ENCODE peak calls at places on chromosomes 16 and 17, in eight cellular contexts. One of them, this sample, is unnamed.

GRCh38 chr16:83338941-83339340 is 468.8 kb upstream of the HSBP1 start:
- DNase-seq in thoracic aorta: no peak
- DNase-seq in astrocyte of the spinal cord: peak
- DNase-seq in body of pancreas: no peak
- DNase-seq in Peyer's patch: no peak
- DNase-seq in GM06990: no peak
- DNase-seq in epithelial cell of esophagus: peak
- DNase-seq in psoas muscle: no peak
- DNase-seq in this sample: no peak

GRCh38 chr16:51048544-51048943 is 102.5 kb downstream of the SALL1 start:
- DNase-seq in thoracic aorta: no peak
- DNase-seq in astrocyte of the spinal cord: no peak
- DNase-seq in body of pancreas: no peak
- DNase-seq in Peyer's patch: no peak
- DNase-seq in GM06990: no peak
- DNase-seq in epithelial cell of esophagus: peak
- DNase-seq in psoas muscle: no peak
- DNase-seq in this sample: no peak

GRCh38 chr16:71474864-71475263 is 12.8 kb upstream of the ZNF23 start:
- DNase-seq in thoracic aorta: no peak
- DNase-seq in astrocyte of the spinal cord: peak
- DNase-seq in body of pancreas: no peak
- DNase-seq in Peyer's patch: no peak
- DNase-seq in GM06990: no peak
- DNase-seq in epithelial cell of esophagus: peak
- DNase-seq in psoas muscle: no peak
- DNase-seq in this sample: no peak

GRCh38 chr17:38585056-38585804 is 20.5 kb downstream of the SRCIN1 start:
- DNase-seq in thoracic aorta: no peak
- DNase-seq in astrocyte of the spinal cord: no peak
- DNase-seq in body of pancreas: no peak
- DNase-seq in Peyer's patch: no peak
- DNase-seq in GM06990: no peak
- DNase-seq in epithelial cell of esophagus: peak
- DNase-seq in psoas muscle: no peak
- DNase-seq in this sample: no peak

GRCh38 chr16:59878479-59878878 is 1144.4 kb upstream of the GOT2 start:
- DNase-seq in thoracic aorta: no peak
- DNase-seq in astrocyte of the spinal cord: peak
- DNase-seq in body of pancreas: peak
- DNase-seq in Peyer's patch: no peak
- DNase-seq in GM06990: no peak
- DNase-seq in epithelial cell of esophagus: peak
- DNase-seq in psoas muscle: no peak
- DNase-seq in this sample: no peak

GRCh38 chr16:80263181-80263823 is 277.5 kb upstream of the DYNLRB2 start:
- DNase-seq in thoracic aorta: no peak
- DNase-seq in astrocyte of the spinal cord: no peak
- DNase-seq in body of pancreas: no peak
- DNase-seq in Peyer's patch: no peak
- DNase-seq in GM06990: no peak
- DNase-seq in epithelial cell of esophagus: no peak
- DNase-seq in psoas muscle: no peak
- DNase-seq in this sample: no peak

GRCh38 chr17:78290671-78291070 is 59.2 kb downstream of the TMEM235 start:
- DNase-seq in thoracic aorta: no peak
- DNase-seq in astrocyte of the spinal cord: no peak
- DNase-seq in body of pancreas: no peak
- DNase-seq in Peyer's patch: no peak
- DNase-seq in GM06990: no peak
- DNase-seq in epithelial cell of esophagus: no peak
- DNase-seq in psoas muscle: no peak
- DNase-seq in this sample: no peak

GRCh38 chr17:42312285-42313130 is 24.2 kb downstream of the STAT5A start:
- DNase-seq in thoracic aorta: no peak
- DNase-seq in astrocyte of the spinal cord: peak
- DNase-seq in body of pancreas: peak
- DNase-seq in Peyer's patch: peak
- DNase-seq in GM06990: peak
- DNase-seq in epithelial cell of esophagus: peak
- DNase-seq in psoas muscle: peak
- DNase-seq in this sample: peak

GRCh38 chr17:77001487-77001886 is 133.3 kb downstream of the MGAT5B start:
- DNase-seq in thoracic aorta: no peak
- DNase-seq in astrocyte of the spinal cord: no peak
- DNase-seq in body of pancreas: no peak
- DNase-seq in Peyer's patch: no peak
- DNase-seq in GM06990: no peak
- DNase-seq in epithelial cell of esophagus: no peak
- DNase-seq in psoas muscle: no peak
- DNase-seq in this sample: no peak

GRCh38 chr16:85004587-85005205 is 6.6 kb downstream of the ZDHHC7 start:
- DNase-seq in thoracic aorta: peak
- DNase-seq in astrocyte of the spinal cord: peak
- DNase-seq in body of pancreas: no peak
- DNase-seq in Peyer's patch: no peak
- DNase-seq in GM06990: no peak
- DNase-seq in epithelial cell of esophagus: peak
- DNase-seq in psoas muscle: no peak
- DNase-seq in this sample: no peak

GRCh38 chr16:4859900-4860255 is 12.6 kb downstream of the UBN1 start:
- DNase-seq in thoracic aorta: no peak
- DNase-seq in astrocyte of the spinal cord: peak
- DNase-seq in body of pancreas: no peak
- DNase-seq in Peyer's patch: no peak
- DNase-seq in GM06990: no peak
- DNase-seq in epithelial cell of esophagus: peak
- DNase-seq in psoas muscle: no peak
- DNase-seq in this sample: no peak

GRCh38 chr17:36008998-36009665 is 7.8 kb upstream of the CCL15 start:
- DNase-seq in thoracic aorta: no peak
- DNase-seq in astrocyte of the spinal cord: no peak
- DNase-seq in body of pancreas: no peak
- DNase-seq in Peyer's patch: no peak
- DNase-seq in GM06990: peak
- DNase-seq in epithelial cell of esophagus: peak
- DNase-seq in psoas muscle: no peak
- DNase-seq in this sample: no peak

DNA sequence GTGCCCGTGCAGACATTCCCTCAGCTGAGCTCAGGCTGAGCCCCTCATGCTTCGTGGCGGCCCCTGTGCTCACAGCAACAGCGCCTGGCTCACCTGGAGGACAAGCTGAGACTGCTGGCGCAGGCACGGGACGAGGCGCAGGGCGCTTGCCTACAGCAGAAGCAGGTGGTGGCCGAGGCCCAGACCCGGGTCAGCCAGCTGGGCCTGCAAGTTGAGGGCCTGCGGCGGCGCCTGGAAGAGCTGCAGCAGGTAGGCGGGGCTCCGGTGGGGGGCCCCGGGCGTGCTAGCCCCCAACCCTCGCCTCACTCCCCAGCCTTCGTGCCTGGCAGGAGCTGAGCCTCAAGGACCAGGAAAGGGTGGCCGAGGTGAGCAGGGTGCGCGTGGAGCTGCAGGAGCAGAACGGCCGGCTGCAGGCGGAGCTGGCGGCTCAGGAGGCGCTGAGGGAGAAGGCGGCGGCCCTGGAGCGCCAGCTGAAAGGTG is 1.4 kb upstream of the RAC3 start:
- DNase-seq in thoracic aorta: no peak
- DNase-seq in astrocyte of the spinal cord: no peak
- DNase-seq in body of pancreas: no peak
- DNase-seq in Peyer's patch: no peak
- DNase-seq in GM06990: no peak
- DNase-seq in epithelial cell of esophagus: no peak
- DNase-seq in psoas muscle: no peak
- DNase-seq in this sample: no peak
- TF ChIP-seq CTCF in thoracic aorta: no peak
- TF ChIP-seq CTCF in astrocyte of the spinal cord: no peak
- TF ChIP-seq CTCF in body of pancreas: no peak
- TF ChIP-seq CTCF in Peyer's patch: no peak
- TF ChIP-seq CTCF in GM06990: no peak
- TF ChIP-seq CTCF in epithelial cell of esophagus: no peak
- TF ChIP-seq CTCF in psoas muscle: no peak
- TF ChIP-seq CTCF in this sample: no peak

DNA sequence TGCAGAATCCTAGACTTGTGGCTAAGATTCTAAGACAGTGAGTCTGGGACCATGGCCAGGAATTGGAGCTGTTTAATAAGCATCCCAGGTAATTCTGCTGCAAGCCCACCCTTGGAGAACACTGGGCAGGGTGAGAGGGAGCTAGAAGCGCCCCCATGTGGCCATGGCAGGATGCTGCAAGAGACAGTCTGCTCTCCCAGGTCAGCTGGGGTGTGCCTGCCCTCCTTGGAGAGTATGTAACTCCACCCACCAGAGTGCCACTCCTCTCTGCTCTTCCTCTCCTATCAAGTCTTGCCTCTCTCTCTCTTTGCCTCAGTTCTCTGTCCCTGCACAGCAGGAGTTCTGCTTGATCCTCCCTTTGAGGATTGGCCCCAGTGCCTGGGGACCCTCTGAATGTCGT is 14.9 kb downstream of the RCVRN start:
- DNase-seq in thoracic aorta: no peak
- DNase-seq in astrocyte of the spinal cord: no peak
- DNase-seq in body of pancreas: peak
- DNase-seq in Peyer's patch: no peak
- DNase-seq in GM06990: no peak
- DNase-seq in epithelial cell of esophagus: peak
- DNase-seq in psoas muscle: no peak
- DNase-seq in this sample: no peak
- TF ChIP-seq CTCF in thoracic aorta: peak
- TF ChIP-seq CTCF in astrocyte of the spinal cord: peak
- TF ChIP-seq CTCF in body of pancreas: no peak
- TF ChIP-seq CTCF in Peyer's patch: no peak
- TF ChIP-seq CTCF in GM06990: peak
- TF ChIP-seq CTCF in epithelial cell of esophagus: no peak
- TF ChIP-seq CTCF in psoas muscle: peak
- TF ChIP-seq CTCF in this sample: peak

GRCh38 chr16:1183235-1183907 is 30.5 kb downstream of the CACNA1H start:
- DNase-seq in thoracic aorta: no peak
- DNase-seq in astrocyte of the spinal cord: peak
- DNase-seq in body of pancreas: peak
- DNase-seq in Peyer's patch: no peak
- DNase-seq in GM06990: no peak
- DNase-seq in epithelial cell of esophagus: no peak
- DNase-seq in psoas muscle: peak
- DNase-seq in this sample: no peak
- TF ChIP-seq CTCF in thoracic aorta: no peak
- TF ChIP-seq CTCF in astrocyte of the spinal cord: no peak
- TF ChIP-seq CTCF in body of pancreas: no peak
- TF ChIP-seq CTCF in Peyer's patch: no peak
- TF ChIP-seq CTCF in GM06990: no peak
- TF ChIP-seq CTCF in epithelial cell of esophagus: no peak
- TF ChIP-seq CTCF in psoas muscle: no peak
- TF ChIP-seq CTCF in this sample: no peak

GRCh38 chr17:6208608-6209180 is 138.5 kb downstream of the WSCD1 start:
- DNase-seq in thoracic aorta: no peak
- DNase-seq in astrocyte of the spinal cord: no peak
- DNase-seq in body of pancreas: no peak
- DNase-seq in Peyer's patch: no peak
- DNase-seq in GM06990: no peak
- DNase-seq in epithelial cell of esophagus: no peak
- DNase-seq in psoas muscle: no peak
- DNase-seq in this sample: no peak

GRCh38 chr17:6209829-6210228 is 139.7 kb downstream of the WSCD1 start:
- DNase-seq in thoracic aorta: no peak
- DNase-seq in astrocyte of the spinal cord: no peak
- DNase-seq in body of pancreas: no peak
- DNase-seq in Peyer's patch: no peak
- DNase-seq in GM06990: no peak
- DNase-seq in epithelial cell of esophagus: no peak
- DNase-seq in psoas muscle: no peak
- DNase-seq in this sample: no peak

GRCh38 chr17:6205525-6205924 is 135.3 kb downstream of the WSCD1 start:
- DNase-seq in thoracic aorta: no peak
- DNase-seq in astrocyte of the spinal cord: no peak
- DNase-seq in body of pancreas: no peak
- DNase-seq in Peyer's patch: no peak
- DNase-seq in GM06990: no peak
- DNase-seq in epithelial cell of esophagus: no peak
- DNase-seq in psoas muscle: no peak
- DNase-seq in this sample: no peak

DNA sequence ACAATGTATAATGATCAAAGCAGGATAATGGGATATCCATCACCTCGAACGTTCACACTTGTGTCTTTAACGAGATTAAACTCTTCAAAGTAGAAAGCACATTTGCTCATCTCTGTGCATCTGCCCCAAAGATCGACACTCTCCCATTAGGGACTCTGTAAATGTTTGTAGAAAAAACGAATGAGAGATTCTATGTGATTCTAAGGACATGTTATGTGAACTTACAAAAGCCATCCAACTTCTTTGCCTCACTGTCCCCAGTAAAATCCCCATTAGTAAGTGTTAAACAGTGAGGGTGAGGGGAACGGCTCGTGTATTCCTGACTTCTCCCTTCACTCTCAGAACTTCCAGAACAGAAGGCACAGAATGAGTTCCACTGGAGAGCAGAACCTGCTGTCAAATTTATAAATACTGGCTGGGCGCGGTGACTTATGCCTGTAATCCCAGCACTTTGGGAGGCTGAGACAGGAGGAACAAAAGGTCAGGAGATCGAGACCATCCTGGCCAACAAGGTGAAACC is 134.1 kb downstream of the WSCD1 start:
- DNase-seq in thoracic aorta: no peak
- DNase-seq in astrocyte of the spinal cord: no peak
- DNase-seq in body of pancreas: no peak
- DNase-seq in Peyer's patch: no peak
- DNase-seq in GM06990: no peak
- DNase-seq in epithelial cell of esophagus: no peak
- DNase-seq in psoas muscle: no peak
- DNase-seq in this sample: no peak
- TF ChIP-seq CTCF in thoracic aorta: no peak
- TF ChIP-seq CTCF in astrocyte of the spinal cord: no peak
- TF ChIP-seq CTCF in body of pancreas: no peak
- TF ChIP-seq CTCF in Peyer's patch: no peak
- TF ChIP-seq CTCF in GM06990: no peak
- TF ChIP-seq CTCF in epithelial cell of esophagus: no peak
- TF ChIP-seq CTCF in psoas muscle: no peak
- TF ChIP-seq CTCF in this sample: no peak

GRCh38 chr17:45048795-45049563 is 2.5 kb downstream of the DCAKD start:
- DNase-seq in thoracic aorta: no peak
- DNase-seq in astrocyte of the spinal cord: no peak
- DNase-seq in body of pancreas: no peak
- DNase-seq in Peyer's patch: no peak
- DNase-seq in GM06990: no peak
- DNase-seq in epithelial cell of esophagus: no peak
- DNase-seq in psoas muscle: no peak
- DNase-seq in this sample: no peak
- TF ChIP-seq CTCF in thoracic aorta: peak
- TF ChIP-seq CTCF in astrocyte of the spinal cord: no peak
- TF ChIP-seq CTCF in body of pancreas: no peak
- TF ChIP-seq CTCF in Peyer's patch: peak
- TF ChIP-seq CTCF in GM06990: peak
- TF ChIP-seq CTCF in epithelial cell of esophagus: peak
- TF ChIP-seq CTCF in psoas muscle: peak
- TF ChIP-seq CTCF in this sample: no peak